ENCODE peak calls at places on chromosomes 2 and 18, in nine cellular contexts. One of them, this sample, is unnamed.

GRCh38 chr2:118635891-118636290 is 211.6 kb downstream of the EN1 start:
- DNase-seq in GM10248: no peak
- DNase-seq in sigmoid colon: no peak
- DNase-seq in stimulated activated CD8-positive, alpha-beta memory T cell treated with anti-CD3 and anti-CD28 coated beads, Interleukin-4, amount 100 ng/mL, for 1 hour: no peak
- DNase-seq in activated CD8-positive, alpha-beta memory T cell treated with anti-CD3 and anti-CD28 coated beads, Interleukin-2, amount 50 U/mL, for 4 hours: no peak
- DNase-seq in activated T-cell treated with anti-CD3 and anti-CD28 coated beads for 4 hours: no peak
- DNase-seq in cardiac muscle cell: no peak
- DNase-seq in left lobe of liver: no peak
- DNase-seq in fibroblast of the aortic adventitia: no peak
- DNase-seq in this sample: no peak

GRCh38 chr2:163554864-163555263 is 180.9 kb downstream of the FIGN start:
- DNase-seq in GM10248: no peak
- DNase-seq in sigmoid colon: no peak
- DNase-seq in stimulated activated CD8-positive, alpha-beta memory T cell treated with anti-CD3 and anti-CD28 coated beads, Interleukin-4, amount 100 ng/mL, for 1 hour: no peak
- DNase-seq in activated CD8-positive, alpha-beta memory T cell treated with anti-CD3 and anti-CD28 coated beads, Interleukin-2, amount 50 U/mL, for 4 hours: no peak
- DNase-seq in activated T-cell treated with anti-CD3 and anti-CD28 coated beads for 4 hours: no peak
- DNase-seq in cardiac muscle cell: no peak
- DNase-seq in left lobe of liver: no peak
- DNase-seq in fibroblast of the aortic adventitia: no peak
- DNase-seq in this sample: no peak

GRCh38 chr2:160035125-160035524 is 27.3 kb downstream of the PLA2R1 start:
- DNase-seq in GM10248: no peak
- DNase-seq in sigmoid colon: no peak
- DNase-seq in stimulated activated CD8-positive, alpha-beta memory T cell treated with anti-CD3 and anti-CD28 coated beads, Interleukin-4, amount 100 ng/mL, for 1 hour: no peak
- DNase-seq in activated CD8-positive, alpha-beta memory T cell treated with anti-CD3 and anti-CD28 coated beads, Interleukin-2, amount 50 U/mL, for 4 hours: no peak
- DNase-seq in activated T-cell treated with anti-CD3 and anti-CD28 coated beads for 4 hours: no peak
- DNase-seq in cardiac muscle cell: no peak
- DNase-seq in left lobe of liver: no peak
- DNase-seq in fibroblast of the aortic adventitia: no peak
- DNase-seq in this sample: no peak

GRCh38 chr2:78707776-78708386 is 317.6 kb upstream of the REG3G start:
- DNase-seq in GM10248: no peak
- DNase-seq in sigmoid colon: no peak
- DNase-seq in stimulated activated CD8-positive, alpha-beta memory T cell treated with anti-CD3 and anti-CD28 coated beads, Interleukin-4, amount 100 ng/mL, for 1 hour: no peak
- DNase-seq in activated CD8-positive, alpha-beta memory T cell treated with anti-CD3 and anti-CD28 coated beads, Interleukin-2, amount 50 U/mL, for 4 hours: no peak
- DNase-seq in activated T-cell treated with anti-CD3 and anti-CD28 coated beads for 4 hours: no peak
- DNase-seq in cardiac muscle cell: no peak
- DNase-seq in left lobe of liver: no peak
- DNase-seq in fibroblast of the aortic adventitia: no peak
- DNase-seq in this sample: no peak

GRCh38 chr2:172545408-172546075 is 10.3 kb upstream of the PDK1 start:
- DNase-seq in GM10248: no peak
- DNase-seq in sigmoid colon: no peak
- DNase-seq in stimulated activated CD8-positive, alpha-beta memory T cell treated with anti-CD3 and anti-CD28 coated beads, Interleukin-4, amount 100 ng/mL, for 1 hour: no peak
- DNase-seq in activated CD8-positive, alpha-beta memory T cell treated with anti-CD3 and anti-CD28 coated beads, Interleukin-2, amount 50 U/mL, for 4 hours: no peak
- DNase-seq in activated T-cell treated with anti-CD3 and anti-CD28 coated beads for 4 hours: no peak
- DNase-seq in cardiac muscle cell: no peak
- DNase-seq in left lobe of liver: no peak
- DNase-seq in fibroblast of the aortic adventitia: peak; percentile 59
- DNase-seq in this sample: no peak

GRCh38 chr2:240355962-240356361 is 79.5 kb upstream of the GPC1 start:
- DNase-seq in GM10248: no peak
- DNase-seq in sigmoid colon: no peak
- DNase-seq in stimulated activated CD8-positive, alpha-beta memory T cell treated with anti-CD3 and anti-CD28 coated beads, Interleukin-4, amount 100 ng/mL, for 1 hour: no peak
- DNase-seq in activated CD8-positive, alpha-beta memory T cell treated with anti-CD3 and anti-CD28 coated beads, Interleukin-2, amount 50 U/mL, for 4 hours: no peak
- DNase-seq in activated T-cell treated with anti-CD3 and anti-CD28 coated beads for 4 hours: no peak
- DNase-seq in cardiac muscle cell: no peak
- DNase-seq in left lobe of liver: no peak
- DNase-seq in fibroblast of the aortic adventitia: no peak
- DNase-seq in this sample: no peak

GRCh38 chr18:25830787-25831186 is 259.6 kb downstream of the SS18 start:
- DNase-seq in GM10248: no peak
- DNase-seq in sigmoid colon: no peak
- DNase-seq in stimulated activated CD8-positive, alpha-beta memory T cell treated with anti-CD3 and anti-CD28 coated beads, Interleukin-4, amount 100 ng/mL, for 1 hour: no peak
- DNase-seq in activated CD8-positive, alpha-beta memory T cell treated with anti-CD3 and anti-CD28 coated beads, Interleukin-2, amount 50 U/mL, for 4 hours: no peak
- DNase-seq in activated T-cell treated with anti-CD3 and anti-CD28 coated beads for 4 hours: no peak
- DNase-seq in cardiac muscle cell: peak; percentile 80
- DNase-seq in left lobe of liver: no peak
- DNase-seq in fibroblast of the aortic adventitia: peak; percentile 82
- DNase-seq in this sample: no peak

GRCh38 chr18:58659691-58660090 is 11.6 kb upstream of the MALT1 start:
- DNase-seq in GM10248: no peak
- DNase-seq in sigmoid colon: no peak
- DNase-seq in stimulated activated CD8-positive, alpha-beta memory T cell treated with anti-CD3 and anti-CD28 coated beads, Interleukin-4, amount 100 ng/mL, for 1 hour: no peak
- DNase-seq in activated CD8-positive, alpha-beta memory T cell treated with anti-CD3 and anti-CD28 coated beads, Interleukin-2, amount 50 U/mL, for 4 hours: no peak
- DNase-seq in activated T-cell treated with anti-CD3 and anti-CD28 coated beads for 4 hours: no peak
- DNase-seq in cardiac muscle cell: no peak
- DNase-seq in left lobe of liver: no peak
- DNase-seq in fibroblast of the aortic adventitia: no peak
- DNase-seq in this sample: no peak

GRCh38 chr2:193966590-193966989 is 1690.4 kb upstream of the SLC39A10 start:
- DNase-seq in GM10248: no peak
- DNase-seq in sigmoid colon: no peak
- DNase-seq in stimulated activated CD8-positive, alpha-beta memory T cell treated with anti-CD3 and anti-CD28 coated beads, Interleukin-4, amount 100 ng/mL, for 1 hour: no peak
- DNase-seq in activated CD8-positive, alpha-beta memory T cell treated with anti-CD3 and anti-CD28 coated beads, Interleukin-2, amount 50 U/mL, for 4 hours: no peak
- DNase-seq in activated T-cell treated with anti-CD3 and anti-CD28 coated beads for 4 hours: no peak
- DNase-seq in cardiac muscle cell: peak; percentile 81
- DNase-seq in left lobe of liver: no peak
- DNase-seq in fibroblast of the aortic adventitia: peak; percentile 89
- DNase-seq in this sample: no peak

This sample was measured in cerebellar nuclear complex.